ENCODE peak calls at places on chromosomes 3 and 15, in five cellular contexts. E is uterus, O is spleen, X is aorta, N is breast epithelium. I is an unnamed sample. For H3K36me3, the result is how much of the 10 kb centered on the place peaks cover.

GRCh38 chr15:42858540-42858939 is 62.0 kb downstream of the TTBK2 start:
- DNase-seq in O (no peak), X (no peak), N (peak), E (no peak), I (no peak)

GRCh38 chr3:182914341-182914740 is 66.0 kb downstream of the DCUN1D1 start:
- DNase-seq in N (no peak), E (no peak), X (no peak), O (no peak), I (no peak)

GRCh38 chr3:193617628-193618027 is 24.6 kb downstream of the OPA1 start:
- DNase-seq in N (no peak), E (no peak), X (no peak), O (no peak), I (no peak)

GRCh38 chr15:55791576-55792400 is 48.8 kb upstream of the PRTG start:
- DNase-seq in E (no peak), N (no peak), X (no peak), O (no peak), I (no peak)

GRCh38 chr3:44870375-44871061 is 3.9 kb upstream of the TGM4 start:
- DNase-seq in O (no peak), X (no peak), N (no peak), E (no peak), I (no peak)

GRCh38 chr3:132522353-132522752 is 74.7 kb upstream of the ACKR4 start:
- DNase-seq in E (no peak), O (no peak), N (no peak), X (no peak), I (no peak)

GRCh38 chr3:138440137-138440536 is 5.7 kb downstream of the ESYT3 start:
- DNase-seq in X (peak), E (no peak), O (no peak), N (no peak), I (no peak)

GRCh38 chr15:36544518-36545383 is 34.7 kb upstream of the CDIN1 start:
- DNase-seq in X (no peak), O (no peak), E (no peak), N (no peak), I (no peak)

GRCh38 chr3:171283248-171284222 is 176.7 kb downstream of the TNIK start:
- DNase-seq in N (no peak), O (no peak), X (no peak), E (peak), I (no peak)

GRCh38 chr15:41798607-41799487 is 24.6 kb downstream of the MAPKBP1 start:
- DNase-seq in N (no peak), O (no peak), X (no peak), E (no peak), I (no peak)

GRCh38 chr3:190504354-190505125 is 9.3 kb upstream of the IL1RAP start:
- DNase-seq in N (no peak), X (no peak), E (no peak), O (no peak), I (no peak)

GRCh38 chr3:180085122-180085710 is 48.5 kb upstream of the PEX5L start:
- DNase-seq in O (no peak), N (no peak), E (no peak), X (no peak), I (no peak)

GRCh38 chr3:34782876-34783275 is 856.4 kb upstream of the ARPP21 start:
- DNase-seq in N (no peak), O (no peak), E (no peak), X (no peak), I (no peak)

GRCh38 chr15:57215371-57215770 is 160.9 kb upstream of the CGNL1 start:
- DNase-seq in O (no peak), X (no peak), E (no peak), N (no peak), I (no peak)

GRCh38 chr3:141103067-141103466 is 51.9 kb downstream of the SPSB4 start:
- DNase-seq in O (no peak), X (no peak), N (no peak), E (peak), I (no peak)

GRCh38 chr3:117192888-117193287 is 483.3 kb downstream of the TUSC7 start:
- DNase-seq in O (no peak), E (no peak), X (no peak), N (no peak), I (no peak)

GRCh38 chr3:15794303-15794771 is 3.4 kb downstream of the ANKRD28 start:
- DNase-seq in X (no peak), N (no peak), O (no peak), E (no peak), I (no peak)

GRCh38 chr15:59501531-59502113 is 63.6 kb downstream of the FAM81A start:
- DNase-seq in O (no peak), E (no peak), X (no peak), N (no peak), I (no peak)

GRCh38 chr3:178182337-178182761 is 353.9 kb upstream of the KCNMB2 start:
- DNase-seq in N (no peak), O (peak), X (peak), E (no peak), I (no peak)

GRCh38 chr3:25594007-25594502 is 70.7 kb downstream of the TOP2B start:
- DNase-seq in O (no peak), E (peak), X (no peak), N (no peak), I (no peak)

GRCh38 chr15:55197719-55198118 is 978 bp upstream of the RSL24D1 start:
- DNase-seq in N (no peak), E (no peak), O (no peak), X (no peak), I (no peak)

GRCh38 chr3:128487538-128487812 is 5.5 kb downstream of the GATA2 start:
- DNase-seq in O (no peak), E (no peak), N (no peak), X (no peak), I (no peak)

GRCh38 chr3:100864471-100865268 is 128.6 kb downstream of the ABI3BP start:
- DNase-seq in N (no peak), O (no peak), X (no peak), E (no peak), I (no peak)

GRCh38 chr3:169687603-169688002 is 24.1 kb upstream of the MECOM start:
- DNase-seq in X (no peak), O (no peak), N (no peak), E (no peak), I (no peak)

GRCh38 chr3:190911382-190911781 is 48.9 kb upstream of the GMNC start:
- DNase-seq in E (no peak), O (no peak), X (no peak), N (no peak), I (no peak)

GRCh38 chr15:62307551-62307950 is 142.5 kb upstream of the C2CD4B start:
- DNase-seq in N (no peak), X (no peak), E (no peak), O (no peak), I (no peak)

GRCh38 chr3:34411596-34411995 is 613.2 kb downstream of the PDCD6IP start:
- DNase-seq in X (no peak), N (no peak), O (no peak), E (no peak), I (no peak)

GRCh38 chr15:88022711-88023110 is 233.8 kb downstream of the NTRK3 start:
- DNase-seq in X (no peak), N (no peak), E (no peak), O (no peak), I (no peak)

GRCh38 chr3:11074007-11074406 is 80.3 kb upstream of the HRH1 start:
- DNase-seq in O (peak), N (no peak), X (no peak), E (no peak), I (no peak)

GRCh38 chr3:57838627-57839026 is 82.5 kb downstream of the SLMAP start:
- DNase-seq in E (no peak), X (no peak), N (no peak), O (no peak), I (no peak)

GRCh38 chr15:80325206-80325605 is 73.2 kb upstream of the CTXND1 start:
- DNase-seq in E (no peak), X (no peak), N (no peak), O (no peak), I (no peak)

GRCh38 chr3:123338021-123338619 is 110.8 kb downstream of the ADCY5 start:
- DNase-seq in O (peak), E (no peak), X (peak), N (no peak), I (no peak)

GRCh38 chr15:93030430-93031102 is 58.4 kb downstream of the RGMA start:
- DNase-seq in E (peak), X (peak), O (peak), N (peak), I (peak)

GRCh38 chr3:168517514-168518071 is 421.9 kb upstream of the GOLIM4 start:
- DNase-seq in E (no peak), N (no peak), O (no peak), X (no peak), I (no peak)

GRCh38 chr3:178003756-178004155 is 532.5 kb upstream of the KCNMB2 start:
- DNase-seq in E (no peak), O (no peak), N (no peak), X (no peak), I (no peak)

GRCh38 chr3:11143476-11143875 is 10.8 kb upstream of the HRH1 start:
- DNase-seq in N (no peak), O (no peak), X (no peak), E (no peak), I (no peak)

GRCh38 chr3:10371167-10371566 is 50.3 kb upstream of the SEC13 start:
- DNase-seq in X (no peak), N (no peak), E (no peak), O (no peak), I (no peak)

GRCh38 chr3:24830230-24831152 is 335.8 kb upstream of the THRB start:
- DNase-seq in X (peak), N (no peak), O (no peak), E (no peak), I (peak)

DNA sequence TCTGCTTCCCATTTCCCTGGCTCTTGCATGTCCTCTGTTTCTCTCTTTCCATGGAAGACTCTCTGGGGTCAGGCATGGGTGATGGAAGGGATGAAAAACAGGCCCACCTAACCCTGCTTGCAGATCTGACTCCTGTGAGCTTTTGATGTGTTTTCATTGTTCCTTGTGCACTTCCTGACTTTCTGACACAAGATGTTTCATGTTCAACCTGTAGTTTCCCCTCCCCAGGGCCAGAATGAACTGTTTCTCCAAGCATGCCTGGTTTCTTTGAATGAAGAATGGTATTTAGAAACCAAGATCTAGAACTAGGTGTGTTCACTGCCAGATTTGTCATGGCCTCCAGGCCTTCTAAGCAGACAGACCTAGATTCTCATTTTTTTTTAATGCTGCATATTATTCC is 36.1 kb upstream of the CRTC3 start:
- DNase-seq in E (no peak), X (no peak), N (no peak), O (no peak), I (no peak)
- H3K36me3 ChIP-seq in E (under half), X (under half), N (under half), O (half or more), I (under half)

GRCh38 chr3:39376929-39377634 is 6.1 kb upstream of the SLC25A38 start:
- DNase-seq in E (no peak), X (no peak), O (no peak), N (no peak), I (no peak)
- H3K4me3 ChIP-seq in E (no peak), X (no peak), O (no peak), N (no peak), I (no peak)

DNA sequence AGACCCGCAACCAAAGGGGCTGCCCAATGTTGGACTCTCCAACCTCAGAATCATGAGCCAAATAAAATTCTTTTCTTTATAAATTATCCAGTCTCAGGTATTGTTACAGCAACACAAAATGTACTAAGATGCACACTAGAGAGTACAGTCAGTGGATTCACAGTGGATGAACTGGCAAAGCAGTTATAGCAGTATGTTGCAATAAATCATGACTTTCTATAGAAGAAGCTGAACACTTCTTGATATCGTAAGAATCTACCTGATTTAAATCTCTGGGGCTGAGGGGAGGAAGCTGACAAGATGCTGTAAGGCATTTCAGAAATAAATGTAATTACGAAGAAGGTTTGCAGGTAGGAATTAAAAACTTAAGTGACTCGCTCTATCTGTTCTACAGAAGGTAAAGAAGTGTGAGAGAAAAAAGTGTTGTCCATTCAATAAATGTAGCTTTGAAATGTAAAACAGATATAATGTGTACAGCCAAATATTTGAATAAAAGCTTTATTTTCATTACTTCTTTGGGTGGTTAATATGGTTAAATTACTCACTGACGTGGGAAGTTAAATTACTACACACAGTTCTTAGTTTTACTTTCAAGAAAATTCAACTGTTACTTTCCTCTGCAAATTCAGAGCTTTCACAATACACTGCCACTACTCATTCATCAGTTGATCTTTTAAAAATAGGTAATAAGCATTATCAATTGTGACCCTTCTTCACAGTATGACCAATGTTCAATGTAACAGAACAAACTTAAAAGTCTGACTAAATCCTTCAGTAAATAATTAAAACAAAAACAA is 439.1 kb downstream of the SHQ1 start:
- DNase-seq in X (no peak), O (no peak), N (no peak), E (no peak), I (no peak)
- H3K27ac ChIP-seq in X (no peak), O (no peak), N (no peak), E (no peak), I (no peak)

DNA sequence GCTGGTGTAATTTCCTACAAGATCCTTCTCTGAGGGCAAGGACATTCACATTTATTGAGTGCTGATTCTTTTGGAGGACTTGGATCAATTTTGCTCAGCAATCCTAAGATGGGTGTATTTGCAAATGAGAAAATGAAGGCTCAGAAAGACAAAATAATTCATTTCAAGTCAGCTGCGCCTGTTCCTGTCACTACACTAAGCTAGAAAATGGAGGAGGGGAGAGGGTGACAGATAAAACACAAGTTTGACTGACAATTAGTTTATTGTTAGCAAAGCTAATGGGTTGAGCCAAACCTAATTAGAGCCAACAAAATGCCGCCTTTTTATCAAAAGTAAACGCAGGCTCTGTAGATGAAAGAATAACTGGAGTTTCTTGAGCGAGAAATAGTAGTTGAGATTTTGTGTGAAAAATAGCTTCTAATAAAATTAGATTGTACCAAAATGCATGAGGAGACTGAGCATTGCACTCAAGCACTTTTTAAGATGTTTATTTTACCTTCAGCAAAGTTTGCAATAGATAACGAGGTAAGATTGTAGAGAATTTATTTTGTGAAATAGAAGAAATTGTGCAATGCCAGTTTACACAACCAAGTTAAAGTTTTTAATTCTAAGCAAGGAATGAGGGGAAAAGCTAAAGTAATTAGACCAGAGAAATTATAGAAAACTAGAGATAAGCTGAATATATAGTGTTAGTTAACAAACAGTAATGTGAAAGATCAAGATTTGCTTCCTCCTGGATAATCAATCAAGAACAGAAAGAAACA is 39.6 kb upstream of the SECISBP2L start:
- DNase-seq in N (no peak), E (no peak), X (no peak), O (no peak), I (no peak)
- H3K36me3 ChIP-seq in N (under half), E (under half), X (under half), O (under half), I (under half)

GRCh38 chr15:52737720-52738119 is 52.4 kb downstream of the ONECUT1 start:
- DNase-seq in O (no peak), N (no peak), E (no peak), X (no peak), I (no peak)
- H3K4me3 ChIP-seq in O (no peak), N (no peak), E (no peak), X (no peak), I (no peak)

GRCh38 chr3:119301662-119302061 is 7.5 kb downstream of the ARHGAP31 start:
- DNase-seq in O (no peak), E (no peak), N (no peak), X (no peak), I (no peak)

GRCh38 chr3:119305271-119305670 is 11.1 kb downstream of the ARHGAP31 start:
- DNase-seq in E (no peak), O (no peak), X (no peak), N (no peak), I (no peak)

GRCh38 chr3:119302697-119303630 is 8.8 kb downstream of the ARHGAP31 start:
- DNase-seq in X (no peak), E (no peak), N (no peak), O (no peak), I (no peak)

GRCh38 chr3:119301001-119301400 is 6.8 kb downstream of the ARHGAP31 start:
- DNase-seq in O (no peak), X (no peak), N (peak), E (no peak), I (no peak)

GRCh38 chr3:119304201-119304713 is 10.1 kb downstream of the ARHGAP31 start:
- DNase-seq in N (no peak), X (no peak), O (no peak), E (no peak), I (no peak)
- H3K27ac ChIP-seq in N (no peak), X (no peak), O (no peak), E (no peak), I (no peak)

GRCh38 chr3:56620371-56620770 is 62.7 kb downstream of the TASOR start:
- DNase-seq in E (no peak), O (no peak), X (no peak), N (no peak), I (no peak)

GRCh38 chr3:56622381-56622780 is 60.7 kb downstream of the TASOR start:
- DNase-seq in O (no peak), E (no peak), X (no peak), N (no peak), I (no peak)

GRCh38 chr3:56621686-56622085 is 61.4 kb downstream of the TASOR start:
- DNase-seq in X (no peak), E (no peak), O (no peak), N (no peak), I (no peak)

GRCh38 chr3:56629044-56629443 is 54.0 kb downstream of the TASOR start:
- DNase-seq in O (no peak), X (no peak), N (no peak), E (no peak), I (no peak)

DNA sequence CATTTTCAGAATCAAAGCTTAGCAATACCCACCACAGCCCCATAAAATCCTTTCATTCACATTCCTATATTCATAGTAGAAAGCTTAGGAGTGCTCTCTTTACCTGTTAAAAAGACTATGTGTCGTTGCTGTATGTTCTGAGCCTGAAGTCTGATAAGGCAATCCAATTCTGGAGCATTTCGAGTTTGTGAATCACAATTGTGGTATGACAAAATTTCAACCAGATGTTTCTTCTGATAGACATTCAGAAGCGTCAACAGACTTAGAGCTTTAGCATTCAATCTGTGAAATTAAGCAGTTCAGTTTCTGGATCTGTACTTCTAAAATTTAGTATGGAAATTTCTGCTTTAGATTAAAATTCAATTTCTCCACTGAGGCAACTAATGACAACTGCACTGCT is 58.3 kb downstream of the TASOR start:
- DNase-seq in N (no peak), E (no peak), O (no peak), X (no peak), I (no peak)
- H3K36me3 ChIP-seq in N (under half), E (under half), O (half or more), X (under half), I (half or more)

DNA sequence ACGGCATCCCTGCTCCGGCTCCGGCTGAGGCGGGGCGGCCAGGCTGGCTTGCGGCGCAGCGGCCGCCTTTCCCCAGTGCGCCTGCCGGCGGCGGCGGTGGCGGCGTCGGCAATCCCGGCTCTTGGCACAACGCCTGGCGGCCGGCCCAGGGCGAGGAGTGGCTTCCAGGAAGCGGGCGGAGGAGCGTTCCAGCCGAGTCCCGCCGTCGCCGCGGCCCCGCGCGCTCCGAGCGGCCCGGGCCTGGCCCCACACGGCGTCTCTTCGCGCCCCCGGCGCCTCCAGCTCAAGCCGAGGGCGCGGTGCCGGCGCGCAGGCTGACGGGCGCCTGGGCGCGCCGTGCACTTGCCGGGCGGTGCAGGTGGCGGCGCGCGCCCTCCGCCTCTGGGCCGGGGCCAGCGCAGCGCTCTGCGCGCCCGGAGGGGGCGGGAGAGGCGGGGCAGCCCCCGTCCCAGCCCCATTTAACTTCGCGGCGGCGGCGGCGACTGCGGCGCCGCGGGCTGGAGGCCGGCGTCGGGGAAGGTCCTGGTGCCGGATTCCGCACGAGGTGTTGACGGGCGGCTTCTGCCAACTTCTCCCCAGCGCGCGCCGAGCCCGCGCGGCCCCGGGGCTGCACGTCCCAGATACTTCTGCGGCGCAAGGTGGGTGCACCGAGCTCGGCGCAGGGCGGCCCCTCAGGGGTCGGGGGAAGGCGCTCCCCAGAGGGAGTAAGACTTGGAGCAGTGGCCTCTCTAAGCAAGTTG is at the start of gene ADAMTSL3:
- DNase-seq in X (peak), N (peak), E (peak), O (no peak), I (peak)
- H3K4me3 ChIP-seq in X (peak), N (peak), E (peak), O (peak), I (peak)

GRCh38 chr15:40345225-40345866 is 4.6 kb upstream of the CCDC9B start:
- DNase-seq in E (no peak), N (no peak), O (no peak), X (no peak), I (peak)
- H3K27ac ChIP-seq in E (no peak), N (peak), O (no peak), X (no peak), I (no peak)